ENCODE peak calls at places on chromosomes 2 and 18, in six cellular contexts. One of them, this sample, is unnamed.

GRCh38 chr18:28080876-28081300 is 96.0 kb downstream of the CDH2 start:
- DNase-seq in Peyer's patch: no peak
- DNase-seq in CD4-positive, alpha-beta memory T cell: no peak
- DNase-seq in cardiac muscle cell: no peak
- DNase-seq in right cardiac atrium: no peak
- DNase-seq in stomach: no peak
- DNase-seq in this sample: no peak

GRCh38 chr2:43576983-43577892 is 18.6 kb downstream of the THADA start:
- DNase-seq in Peyer's patch: no peak
- DNase-seq in right cardiac atrium: no peak
- DNase-seq in stomach: no peak
- DNase-seq in CD4-positive, alpha-beta memory T cell: peak; percentile 53
- DNase-seq in cardiac muscle cell: peak; percentile 63
- DNase-seq in this sample: peak; percentile 17

GRCh38 chr18:47619771-47620170 is 310.7 kb downstream of the SMAD2 start:
- DNase-seq in cardiac muscle cell: no peak
- DNase-seq in stomach: no peak
- DNase-seq in Peyer's patch: no peak
- DNase-seq in CD4-positive, alpha-beta memory T cell: no peak
- DNase-seq in right cardiac atrium: no peak
- DNase-seq in this sample: no peak

GRCh38 chr18:37309059-37309458 is 256.5 kb downstream of the CELF4 start:
- DNase-seq in right cardiac atrium: no peak
- DNase-seq in stomach: no peak
- DNase-seq in CD4-positive, alpha-beta memory T cell: no peak
- DNase-seq in Peyer's patch: no peak
- DNase-seq in cardiac muscle cell: no peak
- DNase-seq in this sample: no peak

GRCh38 chr2:42108852-42109251 is 60.3 kb upstream of the EML4 start:
- DNase-seq in Peyer's patch: no peak
- DNase-seq in CD4-positive, alpha-beta memory T cell: no peak
- DNase-seq in stomach: no peak
- DNase-seq in cardiac muscle cell: no peak
- DNase-seq in right cardiac atrium: no peak
- DNase-seq in this sample: no peak

GRCh38 chr2:101759162-101759561 is 61.7 kb downstream of the MAP4K4 start:
- DNase-seq in stomach: no peak
- DNase-seq in cardiac muscle cell: no peak
- DNase-seq in CD4-positive, alpha-beta memory T cell: no peak
- DNase-seq in Peyer's patch: no peak
- DNase-seq in right cardiac atrium: no peak
- DNase-seq in this sample: no peak

GRCh38 chr2:96259497-96259921 is 6.3 kb downstream of the TMEM127 start:
- DNase-seq in cardiac muscle cell: no peak
- DNase-seq in CD4-positive, alpha-beta memory T cell: no peak
- DNase-seq in Peyer's patch: peak; percentile 83
- DNase-seq in stomach: peak; percentile 63
- DNase-seq in right cardiac atrium: no peak
- DNase-seq in this sample: no peak

GRCh38 chr2:73906847-73907505 is 14.2 kb downstream of the ACTG2 start:
- DNase-seq in right cardiac atrium: no peak
- DNase-seq in cardiac muscle cell: no peak
- DNase-seq in stomach: no peak
- DNase-seq in CD4-positive, alpha-beta memory T cell: no peak
- DNase-seq in Peyer's patch: no peak
- DNase-seq in this sample: no peak

GRCh38 chr2:99430614-99431258 is 59.1 kb downstream of the REV1 start:
- DNase-seq in cardiac muscle cell: no peak
- DNase-seq in CD4-positive, alpha-beta memory T cell: no peak
- DNase-seq in stomach: no peak
- DNase-seq in right cardiac atrium: no peak
- DNase-seq in Peyer's patch: no peak
- DNase-seq in this sample: no peak

GRCh38 chr18:62728254-62728653 is 12.9 kb downstream of the PHLPP1 start:
- DNase-seq in Peyer's patch: no peak
- DNase-seq in CD4-positive, alpha-beta memory T cell: no peak
- DNase-seq in cardiac muscle cell: no peak
- DNase-seq in right cardiac atrium: no peak
- DNase-seq in stomach: no peak
- DNase-seq in this sample: no peak

GRCh38 chr2:100756704-100757103 is 63.2 kb upstream of the NPAS2 start:
- DNase-seq in Peyer's patch: no peak
- DNase-seq in right cardiac atrium: no peak
- DNase-seq in stomach: no peak
- DNase-seq in cardiac muscle cell: no peak
- DNase-seq in CD4-positive, alpha-beta memory T cell: no peak
- DNase-seq in this sample: no peak

GRCh38 chr2:120454993-120455789 is 109.3 kb downstream of the INHBB start:
- DNase-seq in stomach: no peak
- DNase-seq in cardiac muscle cell: no peak
- DNase-seq in right cardiac atrium: no peak
- DNase-seq in Peyer's patch: no peak
- DNase-seq in CD4-positive, alpha-beta memory T cell: no peak
- DNase-seq in this sample: no peak

GRCh38 chr2:156321243-156321904 is 11.1 kb downstream of the NR4A2 start:
- DNase-seq in CD4-positive, alpha-beta memory T cell: peak; percentile 44
- DNase-seq in stomach: peak; percentile 44
- DNase-seq in Peyer's patch: peak; percentile 60
- DNase-seq in right cardiac atrium: peak; percentile 30
- DNase-seq in cardiac muscle cell: peak; percentile 45
- DNase-seq in this sample: peak; percentile 37

GRCh38 chr2:156319811-156320490 is 12.6 kb downstream of the NR4A2 start:
- DNase-seq in right cardiac atrium: peak; percentile 70
- DNase-seq in Peyer's patch: peak; percentile 88
- DNase-seq in CD4-positive, alpha-beta memory T cell: peak; percentile 12
- DNase-seq in cardiac muscle cell: peak; percentile 55
- DNase-seq in stomach: peak; percentile 63
- DNase-seq in this sample: no peak

GRCh38 chr2:156322103-156322671 is 10.3 kb downstream of the NR4A2 start:
- DNase-seq in cardiac muscle cell: peak; percentile 18
- DNase-seq in right cardiac atrium: no peak
- DNase-seq in CD4-positive, alpha-beta memory T cell: peak; percentile 22
- DNase-seq in Peyer's patch: peak; percentile 52
- DNase-seq in stomach: no peak
- DNase-seq in this sample: peak; percentile 24

GRCh38 chr2:156322681-156323211 is 9.8 kb downstream of the NR4A2 start:
- DNase-seq in CD4-positive, alpha-beta memory T cell: peak; percentile 1
- DNase-seq in Peyer's patch: no peak
- DNase-seq in right cardiac atrium: no peak
- DNase-seq in cardiac muscle cell: peak; percentile 50
- DNase-seq in stomach: no peak
- DNase-seq in this sample: no peak

DNA sequence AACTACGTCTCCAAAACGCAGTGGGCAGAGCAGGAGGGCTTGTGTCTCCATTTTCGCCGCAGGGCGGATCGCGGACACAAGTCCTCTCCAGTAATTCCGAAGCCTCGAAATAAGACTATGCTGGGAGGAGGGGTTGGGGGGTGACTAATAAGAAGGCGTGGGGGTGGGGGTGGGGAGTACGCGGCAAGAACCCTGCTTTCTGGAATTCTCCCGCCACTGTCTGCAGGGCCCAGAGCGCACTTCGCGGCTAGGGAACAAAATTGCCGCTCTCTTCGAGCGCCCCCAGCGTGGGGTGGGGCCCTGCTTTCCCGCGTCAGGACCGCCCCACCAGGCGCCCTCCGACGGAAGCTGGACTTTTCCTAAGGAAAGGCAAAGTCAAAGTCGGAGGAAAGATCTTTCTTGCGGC is 12.0 kb downstream of the NR4A2 start:
- DNase-seq in stomach: peak; percentile 38
- DNase-seq in right cardiac atrium: peak; percentile 59
- DNase-seq in CD4-positive, alpha-beta memory T cell: no peak
- DNase-seq in Peyer's patch: no peak
- DNase-seq in cardiac muscle cell: peak; percentile 44
- DNase-seq in this sample: no peak
- H3K4me3 ChIP-seq in stomach: peak overlapping the region; percentile 44
- H3K4me3 ChIP-seq in right cardiac atrium: peak overlapping the region; percentile 41
- H3K4me3 ChIP-seq in CD4-positive, alpha-beta memory T cell: no peak overlapping the region
- H3K4me3 ChIP-seq in Peyer's patch: peak overlapping the region; percentile 44
- H3K4me3 ChIP-seq in cardiac muscle cell: peak overlapping the region; percentile 21
- H3K4me3 ChIP-seq in this sample: no peak overlapping the region

GRCh38 chr2:16630463-16630862 is 35.2 kb downstream of the CYRIA start:
- DNase-seq in Peyer's patch: no peak
- DNase-seq in CD4-positive, alpha-beta memory T cell: no peak
- DNase-seq in right cardiac atrium: no peak
- DNase-seq in stomach: no peak
- DNase-seq in cardiac muscle cell: no peak
- DNase-seq in this sample: no peak

GRCh38 chr2:16626997-16627605 is 38.5 kb downstream of the CYRIA start:
- DNase-seq in cardiac muscle cell: no peak
- DNase-seq in right cardiac atrium: no peak
- DNase-seq in Peyer's patch: no peak
- DNase-seq in CD4-positive, alpha-beta memory T cell: no peak
- DNase-seq in stomach: no peak
- DNase-seq in this sample: no peak

GRCh38 chr2:16628316-16628715 is 37.3 kb downstream of the CYRIA start:
- DNase-seq in CD4-positive, alpha-beta memory T cell: no peak
- DNase-seq in Peyer's patch: no peak
- DNase-seq in cardiac muscle cell: no peak
- DNase-seq in right cardiac atrium: no peak
- DNase-seq in stomach: no peak
- DNase-seq in this sample: no peak

GRCh38 chr2:16629044-16629443 is 36.6 kb downstream of the CYRIA start:
- DNase-seq in Peyer's patch: no peak
- DNase-seq in right cardiac atrium: no peak
- DNase-seq in CD4-positive, alpha-beta memory T cell: no peak
- DNase-seq in cardiac muscle cell: no peak
- DNase-seq in stomach: no peak
- DNase-seq in this sample: no peak

DNA sequence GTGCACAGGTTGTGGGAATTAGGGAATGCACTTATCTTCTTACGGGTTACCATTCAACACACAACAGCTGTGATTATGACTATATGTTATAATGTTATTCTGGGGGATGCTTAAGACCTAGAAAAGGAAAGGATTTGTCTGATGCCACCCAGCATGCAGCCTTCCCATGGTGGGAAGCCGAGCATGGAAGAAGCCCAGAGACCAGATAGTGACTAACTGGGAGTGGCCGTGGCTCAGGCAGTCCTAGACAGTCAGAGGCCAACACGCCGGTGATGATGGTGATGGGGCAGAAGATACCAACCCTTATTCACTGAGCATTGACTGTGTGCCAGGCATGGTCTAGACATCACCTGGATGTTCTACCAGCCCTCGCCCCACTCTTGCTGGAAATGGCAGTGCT is 35.9 kb downstream of the CYRIA start:
- DNase-seq in stomach: no peak
- DNase-seq in cardiac muscle cell: no peak
- DNase-seq in CD4-positive, alpha-beta memory T cell: no peak
- DNase-seq in right cardiac atrium: no peak
- DNase-seq in Peyer's patch: no peak
- DNase-seq in this sample: no peak
- H3K4me3 ChIP-seq in stomach: no peak overlapping the region
- H3K4me3 ChIP-seq in cardiac muscle cell: no peak overlapping the region
- H3K4me3 ChIP-seq in CD4-positive, alpha-beta memory T cell: no peak overlapping the region
- H3K4me3 ChIP-seq in right cardiac atrium: no peak overlapping the region
- H3K4me3 ChIP-seq in Peyer's patch: no peak overlapping the region
- H3K4me3 ChIP-seq in this sample: no peak overlapping the region

DNA sequence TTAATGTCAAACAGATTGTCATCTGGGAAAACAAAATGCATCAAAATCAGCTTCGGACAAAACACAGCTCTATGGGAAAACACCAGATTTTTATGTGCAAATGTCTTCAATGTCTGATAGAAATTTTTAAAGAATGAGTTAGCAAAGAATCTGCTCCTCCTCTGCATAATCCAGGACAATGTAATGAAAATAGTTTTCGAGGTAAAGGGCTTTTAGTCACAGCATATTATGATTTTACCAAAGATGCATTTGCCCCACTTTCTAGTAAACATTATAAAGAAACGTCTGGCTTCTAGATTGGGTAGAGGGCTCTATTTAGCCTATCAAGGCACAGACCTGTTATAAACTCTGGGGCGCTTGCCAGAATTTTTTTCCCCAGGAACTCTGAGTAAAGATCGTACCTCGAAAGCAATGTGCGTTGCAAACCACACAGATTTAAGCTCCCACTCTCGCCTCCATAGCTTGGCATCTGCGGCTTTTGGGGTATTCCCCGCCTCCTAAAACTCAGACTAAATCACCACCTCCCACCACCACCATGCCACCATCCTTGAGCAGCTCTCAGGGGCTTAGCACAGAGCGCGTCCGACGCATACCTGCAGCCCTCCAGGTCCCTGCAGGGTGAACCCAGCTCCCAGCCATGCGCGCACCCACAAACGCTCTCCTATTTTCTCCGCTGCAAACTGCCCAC is 926 bp downstream of the ACVR1C start:
- DNase-seq in cardiac muscle cell: peak; percentile 10
- DNase-seq in Peyer's patch: no peak
- DNase-seq in CD4-positive, alpha-beta memory T cell: peak; percentile 23
- DNase-seq in stomach: peak; percentile 49
- DNase-seq in right cardiac atrium: peak; percentile 3
- DNase-seq in this sample: peak; percentile 31
- H3K4me3 ChIP-seq in cardiac muscle cell: peak overlapping the region; percentile 56
- H3K4me3 ChIP-seq in Peyer's patch: peak overlapping the region; percentile 72
- H3K4me3 ChIP-seq in CD4-positive, alpha-beta memory T cell: peak overlapping the region; percentile 45
- H3K4me3 ChIP-seq in stomach: peak overlapping the region; percentile 60
- H3K4me3 ChIP-seq in right cardiac atrium: peak overlapping the region; percentile 75
- H3K4me3 ChIP-seq in this sample: peak overlapping the region; percentile 74

GRCh38 chr2:65370387-65371093 is 61.9 kb downstream of the SPRED2 start:
- DNase-seq in Peyer's patch: no peak
- DNase-seq in right cardiac atrium: no peak
- DNase-seq in CD4-positive, alpha-beta memory T cell: no peak
- DNase-seq in stomach: no peak
- DNase-seq in cardiac muscle cell: no peak
- DNase-seq in this sample: no peak
- H3K4me3 ChIP-seq in Peyer's patch: no peak overlapping the region
- H3K4me3 ChIP-seq in right cardiac atrium: no peak overlapping the region
- H3K4me3 ChIP-seq in CD4-positive, alpha-beta memory T cell: no peak overlapping the region
- H3K4me3 ChIP-seq in stomach: no peak overlapping the region
- H3K4me3 ChIP-seq in cardiac muscle cell: no peak overlapping the region
- H3K4me3 ChIP-seq in this sample: no peak overlapping the region

This sample was measured in naive thymus-derived CD4-positive, alpha-beta T cell.